ENCODE peak calls at places on chromosomes 7 and 10, in seven cellular contexts. One of them, this sample, is unnamed.

GRCh38 chr10:58599927-58600553 is 87.4 kb downstream of the BICC1 start:
- DNase-seq in left lobe of liver: no peak
- DNase-seq in brain microvascular endothelial cell: no peak
- DNase-seq in hypothalamus: no peak
- DNase-seq in endothelial cell: no peak
- DNase-seq in HTR-8/SVneo: no peak
- DNase-seq in NCI-H1105 treated with DMSO at 0.1 percent for 48 hours: no peak
- DNase-seq in this sample: no peak

GRCh38 chr7:901388-902154 is 25.2 kb downstream of the GET4 start:
- DNase-seq in left lobe of liver: peak
- DNase-seq in brain microvascular endothelial cell: peak
- DNase-seq in hypothalamus: no peak
- DNase-seq in endothelial cell: peak
- DNase-seq in HTR-8/SVneo: peak
- DNase-seq in NCI-H1105 treated with DMSO at 0.1 percent for 48 hours: peak
- DNase-seq in this sample: peak

GRCh38 chr10:58464956-58465355 is 47.7 kb upstream of the BICC1 start:
- DNase-seq in left lobe of liver: no peak
- DNase-seq in brain microvascular endothelial cell: no peak
- DNase-seq in hypothalamus: no peak
- DNase-seq in endothelial cell: no peak
- DNase-seq in HTR-8/SVneo: no peak
- DNase-seq in NCI-H1105 treated with DMSO at 0.1 percent for 48 hours: no peak
- DNase-seq in this sample: no peak

GRCh38 chr7:136405931-136406777 is 429.0 kb upstream of the MTPN start:
- DNase-seq in left lobe of liver: no peak
- DNase-seq in brain microvascular endothelial cell: peak
- DNase-seq in hypothalamus: no peak
- DNase-seq in endothelial cell: peak
- DNase-seq in HTR-8/SVneo: peak
- DNase-seq in NCI-H1105 treated with DMSO at 0.1 percent for 48 hours: peak
- DNase-seq in this sample: peak

GRCh38 chr7:1851731-1852531 is 181.9 kb downstream of the ELFN1 start:
- DNase-seq in left lobe of liver: peak
- DNase-seq in brain microvascular endothelial cell: no peak
- DNase-seq in hypothalamus: no peak
- DNase-seq in endothelial cell: no peak
- DNase-seq in HTR-8/SVneo: no peak
- DNase-seq in NCI-H1105 treated with DMSO at 0.1 percent for 48 hours: no peak
- DNase-seq in this sample: no peak

GRCh38 chr7:138941545-138941944 is 39.6 kb downstream of the KIAA1549 start:
- DNase-seq in left lobe of liver: no peak
- DNase-seq in brain microvascular endothelial cell: no peak
- DNase-seq in hypothalamus: no peak
- DNase-seq in endothelial cell: no peak
- DNase-seq in HTR-8/SVneo: no peak
- DNase-seq in NCI-H1105 treated with DMSO at 0.1 percent for 48 hours: no peak
- DNase-seq in this sample: no peak

GRCh38 chr10:117663750-117664149 is 121.2 kb downstream of the EMX2 start:
- DNase-seq in left lobe of liver: no peak
- DNase-seq in brain microvascular endothelial cell: peak
- DNase-seq in hypothalamus: no peak
- DNase-seq in endothelial cell: no peak
- DNase-seq in HTR-8/SVneo: no peak
- DNase-seq in NCI-H1105 treated with DMSO at 0.1 percent for 48 hours: no peak
- DNase-seq in this sample: peak

GRCh38 chr10:83983578-83984255 is 155.6 kb upstream of the GHITM start:
- DNase-seq in left lobe of liver: no peak
- DNase-seq in brain microvascular endothelial cell: peak
- DNase-seq in hypothalamus: no peak
- DNase-seq in endothelial cell: no peak
- DNase-seq in HTR-8/SVneo: peak
- DNase-seq in NCI-H1105 treated with DMSO at 0.1 percent for 48 hours: peak
- DNase-seq in this sample: no peak

GRCh38 chr7:155815332-155816191 is 3.3 kb upstream of the SHH start:
- DNase-seq in left lobe of liver: peak
- DNase-seq in brain microvascular endothelial cell: peak
- DNase-seq in hypothalamus: no peak
- DNase-seq in endothelial cell: peak
- DNase-seq in HTR-8/SVneo: peak
- DNase-seq in NCI-H1105 treated with DMSO at 0.1 percent for 48 hours: no peak
- DNase-seq in this sample: peak